ENCODE peak calls at places on chromosomes 1 and 21, in eight cellular contexts. N is upper lobe of left lung, E is stomach, Y is K562, G is SK-N-SH, B is sigmoid colon, O is A549, L is esophagus muscularis mucosa. C is an unnamed sample.

GRCh38 chr1:19113362-19114092 is 96.5 kb downstream of the UBR4 start:
- DNase-seq in N (no peak), E (no peak), Y (peak), G (peak), B (no peak), O (peak), L (no peak), C (no peak)

GRCh38 chr1:201513498-201514243 is 6.7 kb upstream of the CSRP1 start:
- DNase-seq in N (no peak), E (no peak), Y (no peak), G (no peak), B (peak), O (no peak), L (no peak), C (no peak)

GRCh38 chr1:248618878-248619277 is 16.0 kb downstream of the OR2T11 start:
- DNase-seq in N (no peak), E (peak), Y (no peak), G (peak), B (no peak), O (peak), L (no peak), C (peak)

GRCh38 chr1:230054092-230054749 is 12.8 kb upstream of the GALNT2 start:
- DNase-seq in N (no peak), E (no peak), Y (no peak), G (no peak), B (no peak), O (no peak), L (peak), C (no peak)

GRCh38 chr1:225842788-225843425 is 33.0 kb downstream of the EPHX1 start:
- DNase-seq in N (no peak), E (no peak), Y (no peak), G (no peak), B (no peak), O (no peak), L (no peak), C (no peak)

GRCh38 chr1:25197982-25198681 is 34.2 kb downstream of the SYF2 start:
- DNase-seq in N (no peak), E (no peak), Y (no peak), G (no peak), B (no peak), O (no peak), L (no peak), C (no peak)

GRCh38 chr21:26710155-26710554 is 135.1 kb downstream of the ADAMTS1 start:
- DNase-seq in N (no peak), E (no peak), Y (no peak), G (no peak), B (no peak), O (no peak), L (no peak), C (no peak)

GRCh38 chr21:14527690-14528652 is 18.1 kb downstream of the SAMSN1 start:
- DNase-seq in N (no peak), E (no peak), Y (no peak), G (no peak), B (no peak), O (no peak), L (no peak), C (no peak)

GRCh38 chr1:112507896-112508241 is 896 bp upstream of the WNT2B start:
- DNase-seq in N (peak), E (no peak), Y (peak), G (peak), B (no peak), O (no peak), L (no peak), C (no peak)

GRCh38 chr1:218837051-218837450 is 336.6 kb upstream of the LYPLAL1 start:
- DNase-seq in N (no peak), E (no peak), Y (no peak), G (no peak), B (no peak), O (no peak), L (no peak), C (no peak)

GRCh38 chr1:204565617-204566582 is 49.7 kb downstream of the MDM4 start:
- DNase-seq in N (no peak), E (peak), Y (peak), G (peak), B (peak), O (peak), L (no peak), C (no peak)

GRCh38 chr21:31931644-31932469 is 59.0 kb downstream of the HUNK start:
- DNase-seq in N (no peak), E (no peak), Y (no peak), G (no peak), B (no peak), O (no peak), L (no peak), C (no peak)

GRCh38 chr21:36571556-36571955 is 91.6 kb upstream of the CLDN14 start:
- DNase-seq in N (no peak), E (no peak), Y (no peak), G (no peak), B (no peak), O (no peak), L (no peak), C (no peak)

GRCh38 chr1:179875606-179876288 is 1.9 kb downstream of the TOR1AIP2 start:
- DNase-seq in N (no peak), E (no peak), Y (no peak), G (no peak), B (no peak), O (no peak), L (no peak), C (no peak)

GRCh38 chr1:200118779-200119505 is 91.4 kb downstream of the NR5A2 start:
- DNase-seq in N (no peak), E (no peak), Y (no peak), G (no peak), B (no peak), O (no peak), L (no peak), C (no peak)

GRCh38 chr1:94275116-94275515 is 37.7 kb upstream of the ARHGAP29 start:
- DNase-seq in N (no peak), E (no peak), Y (no peak), G (no peak), B (no peak), O (no peak), L (no peak), C (no peak)

GRCh38 chr1:40059292-40059959 is 18.9 kb downstream of the CAP1 start:
- DNase-seq in N (no peak), E (no peak), Y (peak), G (no peak), B (no peak), O (peak), L (no peak), C (no peak)

GRCh38 chr1:111605553-111605952 is 14.0 kb upstream of the RAP1A start:
- DNase-seq in N (no peak), E (no peak), Y (no peak), G (no peak), B (peak), O (no peak), L (no peak), C (peak)

GRCh38 chr1:204267191-204267601 is 53.4 kb upstream of the GOLT1A start:
- DNase-seq in N (no peak), E (no peak), Y (no peak), G (no peak), B (no peak), O (no peak), L (no peak), C (no peak)

GRCh38 chr1:175206687-175207086 is 14.1 kb upstream of the KIAA0040 start:
- DNase-seq in N (no peak), E (no peak), Y (no peak), G (no peak), B (no peak), O (no peak), L (no peak), C (no peak)

GRCh38 chr1:115641762-115642167 is at the start of gene VANGL1:
- DNase-seq in N (peak), E (peak), Y (peak), G (peak), B (peak), O (peak), L (peak), C (no peak)

GRCh38 chr1:204923209-204923608 is 52.5 kb downstream of the NFASC start:
- DNase-seq in N (no peak), E (no peak), Y (no peak), G (no peak), B (peak), O (no peak), L (no peak), C (no peak)

GRCh38 chr1:220336391-220337065 is 64.3 kb upstream of the RAB3GAP2 start:
- DNase-seq in N (no peak), E (no peak), Y (no peak), G (no peak), B (no peak), O (no peak), L (no peak), C (no peak)
- H3K27ac ChIP-seq in N (no peak), E (no peak), Y (no peak), G (no peak), B (no peak), O (no peak), L (no peak), C (no peak)

DNA sequence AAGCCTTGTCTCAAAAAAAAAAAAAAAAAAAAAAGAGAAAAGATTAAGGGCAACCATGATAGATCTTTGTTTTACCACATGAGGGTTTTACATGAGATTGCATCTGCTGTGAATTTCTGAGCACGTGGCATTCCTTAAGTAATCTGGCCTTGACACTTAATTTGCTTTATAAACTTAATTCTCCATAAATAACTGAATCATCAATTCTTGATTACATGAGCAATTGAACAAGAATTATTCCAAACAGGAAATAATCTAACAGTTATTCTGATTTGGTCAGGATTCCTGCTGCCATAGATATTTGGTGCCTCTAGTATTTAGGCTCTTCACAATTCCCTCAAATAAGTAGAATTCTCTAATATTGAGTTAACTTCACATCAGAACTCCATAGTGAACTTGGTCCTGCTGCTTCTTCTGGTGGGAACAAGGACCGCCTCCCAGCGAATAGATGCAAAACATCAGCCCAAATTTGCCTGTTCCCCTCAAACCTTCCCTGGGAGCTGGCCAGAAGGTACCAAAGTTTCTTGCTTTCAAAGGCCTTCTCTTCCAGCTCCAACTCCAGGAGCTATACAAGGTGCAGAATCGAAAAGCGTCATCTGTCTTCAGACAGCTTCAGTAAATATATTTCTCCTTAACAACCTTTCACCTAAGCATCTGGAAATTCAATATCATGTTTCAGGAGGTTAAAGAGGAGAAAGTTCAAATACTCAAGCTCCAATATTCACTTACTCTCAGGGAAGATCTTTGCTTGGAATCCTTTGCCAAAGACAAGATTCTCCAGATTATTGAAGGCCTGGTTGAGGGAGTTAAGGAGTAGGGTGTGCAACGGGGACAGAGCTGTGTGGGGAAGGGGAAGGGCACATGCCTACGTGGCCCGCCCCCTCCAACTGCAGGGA is 1.0 kb downstream of the KRTCAP2 start:
- DNase-seq in N (no peak), E (no peak), Y (no peak), G (no peak), B (no peak), O (no peak), L (peak), C (no peak)
- TF ChIP-seq EP300 in N (no peak), E (no peak), Y (no peak), G (no peak), B (no peak), O (no peak), L (no peak), C (no peak)

GRCh38 chr1:236018885-236019453 is 45.9 kb downstream of the NID1 start:
- DNase-seq in N (no peak), E (peak), Y (no peak), G (no peak), B (peak), O (no peak), L (peak), C (peak)

GRCh38 chr1:236021424-236022135 is 43.3 kb downstream of the NID1 start:
- DNase-seq in N (no peak), E (no peak), Y (no peak), G (no peak), B (peak), O (no peak), L (peak), C (no peak)

GRCh38 chr1:236023926-236024565 is 40.8 kb downstream of the NID1 start:
- DNase-seq in N (peak), E (no peak), Y (no peak), G (no peak), B (no peak), O (no peak), L (no peak), C (no peak)

GRCh38 chr1:236016782-236017400 is 48.0 kb downstream of the NID1 start:
- DNase-seq in N (no peak), E (no peak), Y (no peak), G (no peak), B (peak), O (peak), L (no peak), C (no peak)

GRCh38 chr1:236020359-236021000 is 44.4 kb downstream of the NID1 start:
- DNase-seq in N (no peak), E (no peak), Y (no peak), G (no peak), B (peak), O (no peak), L (peak), C (no peak)
- H3K27ac ChIP-seq in N (peak), E (peak), Y (no peak), G (no peak), B (peak), O (no peak), L (peak), C (peak)

GRCh38 chr1:56799605-56800398 is 19.4 kb downstream of the FYB2 start:
- DNase-seq in N (no peak), E (no peak), Y (no peak), G (no peak), B (no peak), O (no peak), L (no peak), C (no peak)

GRCh38 chr1:56806804-56807203 is 12.4 kb downstream of the FYB2 start:
- DNase-seq in N (no peak), E (no peak), Y (no peak), G (no peak), B (no peak), O (no peak), L (no peak), C (no peak)

GRCh38 chr1:56808385-56808784 is 10.8 kb downstream of the FYB2 start:
- DNase-seq in N (no peak), E (no peak), Y (no peak), G (no peak), B (no peak), O (no peak), L (no peak), C (no peak)

GRCh38 chr1:56798053-56798471 is 21.1 kb downstream of the FYB2 start:
- DNase-seq in N (no peak), E (no peak), Y (no peak), G (no peak), B (no peak), O (no peak), L (no peak), C (no peak)

DNA sequence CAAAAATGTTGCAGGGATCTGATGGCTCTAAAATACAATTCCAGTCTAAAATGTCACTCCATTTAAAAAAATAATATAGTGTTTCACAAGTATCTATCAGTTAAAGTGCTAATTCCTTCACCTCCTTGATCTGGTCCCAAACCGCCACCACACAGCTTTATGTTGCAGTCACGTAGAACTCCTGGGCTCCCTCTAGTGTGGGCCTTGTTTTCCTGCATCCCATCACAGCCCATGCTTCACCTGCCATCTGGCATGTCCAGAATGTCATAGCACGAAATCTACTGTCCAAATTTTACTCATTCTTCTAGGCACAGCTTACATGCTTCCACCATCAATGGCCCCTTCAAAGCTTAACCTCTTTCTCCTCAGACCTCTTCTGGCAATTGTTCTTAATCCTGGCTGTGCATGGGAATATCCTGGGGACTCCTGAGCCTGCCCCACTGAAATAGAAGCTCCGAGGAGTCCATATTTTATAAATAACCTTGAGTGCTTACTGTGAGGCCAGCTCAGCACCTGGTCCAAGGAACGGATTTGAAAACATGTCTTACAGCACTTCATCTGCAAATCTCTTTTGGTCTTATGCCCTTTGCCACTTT is 15.5 kb downstream of the FYB2 start:
- DNase-seq in N (no peak), E (peak), Y (peak), G (peak), B (no peak), O (peak), L (no peak), C (no peak)
- TF ChIP-seq EP300 in N (no peak), E (no peak), Y (no peak), G (no peak), B (no peak), O (no peak), L (no peak), C (no peak)

GRCh38 chr1:109969430-109969829 is 15.1 kb upstream of the AHCYL1 start:
- DNase-seq in N (no peak), E (no peak), Y (no peak), G (no peak), B (no peak), O (no peak), L (no peak), C (no peak)

GRCh38 chr1:109971559-109971958 is 13.0 kb upstream of the AHCYL1 start:
- DNase-seq in N (no peak), E (no peak), Y (no peak), G (no peak), B (no peak), O (no peak), L (no peak), C (no peak)

GRCh38 chr1:109975718-109976117 is 8.8 kb upstream of the AHCYL1 start:
- DNase-seq in N (no peak), E (no peak), Y (no peak), G (no peak), B (no peak), O (peak), L (no peak), C (no peak)

DNA sequence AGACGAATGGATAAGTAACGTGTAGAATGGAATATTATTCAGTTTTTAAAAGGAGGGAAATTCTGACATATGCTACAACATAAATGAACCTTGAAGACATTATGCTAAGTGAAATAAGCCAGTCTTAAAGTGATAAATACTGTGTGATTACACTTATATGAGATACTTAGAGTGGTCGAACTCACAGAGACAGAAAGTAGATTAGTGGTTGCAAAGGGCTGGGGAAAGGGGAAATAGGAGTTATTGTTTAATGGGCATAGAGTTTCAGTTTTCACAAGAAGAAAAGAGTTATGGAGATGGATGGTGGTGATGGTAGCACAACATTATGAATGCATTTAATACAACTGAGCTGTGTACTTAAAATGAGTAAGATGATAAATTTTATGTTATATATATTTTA is 14.7 kb upstream of the AHCYL1 start:
- DNase-seq in N (no peak), E (no peak), Y (no peak), G (no peak), B (no peak), O (no peak), L (no peak), C (no peak)
- H3K27ac ChIP-seq in N (no peak), E (no peak), Y (no peak), G (no peak), B (no peak), O (no peak), L (no peak), C (no peak)

DNA sequence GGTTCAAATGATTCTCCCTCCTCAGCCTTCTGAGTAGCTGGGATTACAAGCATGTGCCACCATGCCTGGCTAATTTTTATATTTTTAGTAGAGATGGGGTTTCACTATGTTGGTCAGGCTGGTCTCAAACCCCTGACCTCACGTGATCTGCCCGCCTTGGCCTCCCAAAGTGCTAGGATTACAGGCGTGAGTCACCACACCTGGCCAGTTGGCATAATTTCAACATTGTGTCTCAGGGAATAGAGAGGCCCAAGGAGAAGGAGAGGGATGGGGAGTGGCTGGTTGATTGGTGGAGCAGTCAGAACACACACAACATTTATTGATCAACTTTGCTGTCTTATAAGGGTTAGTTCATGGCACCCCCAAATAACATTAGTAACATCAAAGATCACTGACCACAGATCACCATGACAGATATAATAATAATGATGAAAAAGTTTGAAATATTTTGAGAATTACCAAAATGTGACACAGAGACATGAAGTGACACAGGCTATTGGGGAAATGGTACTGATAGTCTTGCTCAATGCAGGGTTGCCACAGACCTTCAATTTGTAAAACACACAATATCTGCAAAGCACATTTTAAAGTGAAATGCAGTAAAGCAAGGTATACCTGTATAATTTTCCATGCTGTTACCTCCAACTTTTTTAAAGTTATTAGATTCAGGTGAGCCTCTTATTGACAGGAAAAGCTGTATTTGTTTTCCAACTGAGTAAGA is 15.8 kb upstream of the CYB5R1 start:
- DNase-seq in N (no peak), E (no peak), Y (no peak), G (no peak), B (no peak), O (no peak), L (no peak), C (no peak)
- TF ChIP-seq EP300 in N (no peak), E (no peak), Y (no peak), G (no peak), B (no peak), O (no peak), L (no peak), C (no peak)

GRCh38 chr1:42420145-42420544 is 35.7 kb downstream of the ZMYND12 start:
- DNase-seq in N (no peak), E (no peak), Y (no peak), G (no peak), B (peak), O (no peak), L (no peak), C (no peak)
- H3K27ac ChIP-seq in N (no peak), E (peak), Y (no peak), G (no peak), B (peak), O (no peak), L (peak), C (no peak)

C was measured in tibial nerve.